ENCODE peak calls at places on chromosome 3, in six cellular contexts. J is aorta, P is left colon, V is activated T-helper 1 cell treated with Interleukin-2 at 50 U/mL for 16 hours, I is choroid plexus epithelial cell, O is DMS153. C is an unnamed sample.

GRCh38 chr3:78724886-78725285 is 1042.9 kb downstream of the ROBO1 start:
- DNase-seq in I (no peak), V (no peak), P (no peak), O (no peak), J (no peak), C (no peak)

GRCh38 chr3:87900061-87900460 is 158.7 kb downstream of the CGGBP1 start:
- DNase-seq in J (no peak), P (no peak), I (peak), O (no peak), V (no peak), C (no peak)

GRCh38 chr3:137174514-137174913 is 216.7 kb downstream of the IL20RB start:
- DNase-seq in J (no peak), P (no peak), O (no peak), V (no peak), I (no peak), C (no peak)

GRCh38 chr3:28799084-28799483 is 450.5 kb upstream of the AZI2 start:
- DNase-seq in O (no peak), P (no peak), V (no peak), I (peak), J (no peak), C (no peak)

GRCh38 chr3:29144807-29145206 is 136.1 kb upstream of the RBMS3 start:
- DNase-seq in V (no peak), J (no peak), I (peak), P (no peak), O (no peak), C (no peak)

GRCh38 chr3:15256861-15257341 is 50.9 kb downstream of the CAPN7 start:
- DNase-seq in O (no peak), P (no peak), J (no peak), V (no peak), I (no peak), C (no peak)

GRCh38 chr3:5138214-5138981 is 16.3 kb downstream of the ARL8B start:
- DNase-seq in I (peak), O (no peak), J (no peak), P (no peak), V (no peak), C (no peak)

GRCh38 chr3:42702982-42703694 is 540 bp upstream of the HHATL start:
- DNase-seq in J (no peak), O (no peak), I (no peak), V (no peak), P (no peak), C (no peak)

GRCh38 chr3:150362515-150363302 is 45.4 kb upstream of the TSC22D2 start:
- DNase-seq in J (no peak), P (no peak), V (no peak), I (no peak), O (no peak), C (no peak)

GRCh38 chr3:36295206-36295760 is 85.0 kb upstream of the STAC start:
- DNase-seq in P (no peak), O (no peak), V (no peak), I (no peak), J (no peak), C (no peak)

GRCh38 chr3:65033577-65033976 is 345.8 kb upstream of the ADAMTS9 start:
- DNase-seq in P (no peak), I (peak), V (no peak), O (no peak), J (no peak), C (no peak)

GRCh38 chr3:113736548-113737089 is 9.4 kb downstream of the NAA50 start:
- DNase-seq in P (no peak), I (peak), J (no peak), O (peak), V (no peak), C (no peak)

GRCh38 chr3:21140785-21141184 is 610.2 kb downstream of the ZNF385D start:
- DNase-seq in I (no peak), J (no peak), V (no peak), P (no peak), O (no peak), C (no peak)

GRCh38 chr3:10459954-10460754 is 45.2 kb downstream of the ATP2B2 start:
- DNase-seq in V (peak), O (no peak), J (no peak), P (no peak), I (peak), C (no peak)

GRCh38 chr3:43259626-43260025 is 26.7 kb upstream of the SNRK start:
- DNase-seq in J (no peak), V (no peak), P (no peak), I (no peak), O (no peak), C (no peak)

GRCh38 chr3:177935008-177935407 is 601.2 kb upstream of the KCNMB2 start:
- DNase-seq in P (no peak), I (no peak), O (peak), J (no peak), V (no peak), C (no peak)

GRCh38 chr3:172467170-172467824 is 19.0 kb upstream of the GHSR start:
- DNase-seq in I (peak), V (no peak), J (no peak), O (no peak), P (no peak), C (no peak)

GRCh38 chr3:78221300-78221699 is 1181.4 kb downstream of the ROBO2 start:
- DNase-seq in I (no peak), J (no peak), V (no peak), O (no peak), P (no peak), C (no peak)

GRCh38 chr3:53149006-53149690 is 11.9 kb upstream of the PRKCD start:
- DNase-seq in I (no peak), P (no peak), J (no peak), V (no peak), O (no peak), C (no peak)

GRCh38 chr3:50650018-50650417 is 24.7 kb upstream of the DOCK3 start:
- DNase-seq in V (no peak), I (no peak), J (no peak), P (no peak), O (no peak), C (no peak)

GRCh38 chr3:43621406-43621973 is 321 bp downstream of the ANO10 start:
- DNase-seq in I (no peak), O (no peak), V (no peak), P (no peak), J (peak), C (no peak)

GRCh38 chr3:126021224-126021623 is 52.2 kb downstream of the ROPN1B start:
- DNase-seq in J (no peak), I (no peak), V (no peak), O (no peak), P (no peak), C (no peak)

C was measured in cardiac septum.